ENCODE peak calls at places on chromosomes 3 and 15, in five cellular contexts. Q, J, Y, G and U are unnamed samples.

GRCh38 chr15:45670061-45670460 is 35.2 kb downstream of the SQOR start:
- DNase-seq in Q (no peak), J (no peak), Y (no peak), G (no peak), U (no peak)

GRCh38 chr15:55789066-55789660 is 46.2 kb upstream of the PRTG start:
- DNase-seq in Q (no peak), J (peak), Y (no peak), G (no peak), U (no peak)

GRCh38 chr15:28979208-28979891 is 93.6 kb downstream of the APBA2 start:
- DNase-seq in Q (no peak), J (no peak), Y (no peak), G (no peak), U (no peak)

GRCh38 chr15:98746756-98747155 is 98.4 kb downstream of the IGF1R start:
- DNase-seq in Q (no peak), J (no peak), Y (no peak), G (no peak), U (peak)

GRCh38 chr3:147089286-147089685 is 317.1 kb downstream of the ZIC4 start:
- DNase-seq in Q (no peak), J (no peak), Y (no peak), G (peak), U (peak)

GRCh38 chr3:11159421-11159904 is 5.2 kb downstream of the HRH1 start:
- DNase-seq in Q (no peak), J (no peak), Y (peak), G (no peak), U (no peak)

GRCh38 chr3:171227828-171228227 is 201.3 kb upstream of the SLC2A2 start:
- DNase-seq in Q (no peak), J (no peak), Y (no peak), G (no peak), U (no peak)

GRCh38 chr3:183513046-183513706 is 42.3 kb downstream of the KLHL6 start:
- DNase-seq in Q (no peak), J (peak), Y (no peak), G (no peak), U (no peak)

GRCh38 chr3:29152379-29152778 is 128.5 kb upstream of the RBMS3 start:
- DNase-seq in Q (no peak), J (no peak), Y (no peak), G (no peak), U (no peak)